ENCODE peak calls at places on chromosomes 4 and X, in six cellular contexts. One of them, this sample, is unnamed.

GRCh38 chr4:117064297-117064696 is 21.1 kb downstream of the TRAM1L1 start:
- DNase-seq in GM03348: no peak
- DNase-seq in progenitor cell of endocrine pancreas: no peak
- DNase-seq in stimulated activated CD4-positive, alpha-beta T cell treated with anti-CD3 and anti-CD28 coated beads, Interleukin-4, amount 100 ng/mL, for 24 hours: no peak
- DNase-seq in T-cell: no peak
- DNase-seq in activated CD4-positive, alpha-beta T cell treated with anti-CD3 and anti-CD28 coated beads for 36 hours: no peak
- DNase-seq in this sample: no peak

GRCh38 chr4:37628977-37629609 is 57.1 kb downstream of the RELL1 start:
- DNase-seq in GM03348: peak
- DNase-seq in T-cell: no peak
- DNase-seq in stimulated activated CD4-positive, alpha-beta T cell treated with anti-CD3 and anti-CD28 coated beads, Interleukin-4, amount 100 ng/mL, for 24 hours: no peak
- DNase-seq in progenitor cell of endocrine pancreas: no peak
- DNase-seq in activated CD4-positive, alpha-beta T cell treated with anti-CD3 and anti-CD28 coated beads for 36 hours: no peak
- DNase-seq in this sample: no peak

GRCh38 chrX:14027031-14027430 is 2.7 kb downstream of the GEMIN8 start:
- DNase-seq in GM03348: no peak
- DNase-seq in activated CD4-positive, alpha-beta T cell treated with anti-CD3 and anti-CD28 coated beads for 36 hours: peak
- DNase-seq in T-cell: peak
- DNase-seq in stimulated activated CD4-positive, alpha-beta T cell treated with anti-CD3 and anti-CD28 coated beads, Interleukin-4, amount 100 ng/mL, for 24 hours: peak
- DNase-seq in progenitor cell of endocrine pancreas: no peak
- DNase-seq in this sample: no peak

GRCh38 chr4:14177987-14178386 is 550.5 kb upstream of the BOD1L1 start:
- DNase-seq in stimulated activated CD4-positive, alpha-beta T cell treated with anti-CD3 and anti-CD28 coated beads, Interleukin-4, amount 100 ng/mL, for 24 hours: no peak
- DNase-seq in GM03348: no peak
- DNase-seq in T-cell: no peak
- DNase-seq in progenitor cell of endocrine pancreas: no peak
- DNase-seq in activated CD4-positive, alpha-beta T cell treated with anti-CD3 and anti-CD28 coated beads for 36 hours: peak
- DNase-seq in this sample: peak

GRCh38 chrX:8724176-8724757 is 7.7 kb downstream of the ANOS1 start:
- DNase-seq in stimulated activated CD4-positive, alpha-beta T cell treated with anti-CD3 and anti-CD28 coated beads, Interleukin-4, amount 100 ng/mL, for 24 hours: no peak
- DNase-seq in GM03348: no peak
- DNase-seq in T-cell: no peak
- DNase-seq in progenitor cell of endocrine pancreas: no peak
- DNase-seq in activated CD4-positive, alpha-beta T cell treated with anti-CD3 and anti-CD28 coated beads for 36 hours: peak
- DNase-seq in this sample: no peak

GRCh38 chrX:139158256-139158655 is 372.3 kb upstream of the F9 start:
- DNase-seq in stimulated activated CD4-positive, alpha-beta T cell treated with anti-CD3 and anti-CD28 coated beads, Interleukin-4, amount 100 ng/mL, for 24 hours: no peak
- DNase-seq in progenitor cell of endocrine pancreas: no peak
- DNase-seq in GM03348: no peak
- DNase-seq in activated CD4-positive, alpha-beta T cell treated with anti-CD3 and anti-CD28 coated beads for 36 hours: no peak
- DNase-seq in T-cell: no peak
- DNase-seq in this sample: no peak

GRCh38 chr4:25919676-25920075 is 5.7 kb downstream of the SMIM20 start:
- DNase-seq in stimulated activated CD4-positive, alpha-beta T cell treated with anti-CD3 and anti-CD28 coated beads, Interleukin-4, amount 100 ng/mL, for 24 hours: no peak
- DNase-seq in GM03348: no peak
- DNase-seq in activated CD4-positive, alpha-beta T cell treated with anti-CD3 and anti-CD28 coated beads for 36 hours: no peak
- DNase-seq in progenitor cell of endocrine pancreas: no peak
- DNase-seq in T-cell: no peak
- DNase-seq in this sample: no peak

GRCh38 chr4:153589703-153590595 is 94.1 kb upstream of the TLR2 start:
- DNase-seq in activated CD4-positive, alpha-beta T cell treated with anti-CD3 and anti-CD28 coated beads for 36 hours: no peak
- DNase-seq in progenitor cell of endocrine pancreas: no peak
- DNase-seq in T-cell: no peak
- DNase-seq in stimulated activated CD4-positive, alpha-beta T cell treated with anti-CD3 and anti-CD28 coated beads, Interleukin-4, amount 100 ng/mL, for 24 hours: no peak
- DNase-seq in GM03348: no peak
- DNase-seq in this sample: no peak

GRCh38 chr4:56468097-56468422 is 643 bp downstream of the SRP72 start:
- DNase-seq in activated CD4-positive, alpha-beta T cell treated with anti-CD3 and anti-CD28 coated beads for 36 hours: peak
- DNase-seq in GM03348: no peak
- DNase-seq in T-cell: peak
- DNase-seq in stimulated activated CD4-positive, alpha-beta T cell treated with anti-CD3 and anti-CD28 coated beads, Interleukin-4, amount 100 ng/mL, for 24 hours: no peak
- DNase-seq in progenitor cell of endocrine pancreas: no peak
- DNase-seq in this sample: no peak

GRCh38 chr4:165974647-165975335 is 101.8 kb downstream of the TLL1 start:
- DNase-seq in GM03348: peak
- DNase-seq in progenitor cell of endocrine pancreas: no peak
- DNase-seq in T-cell: no peak
- DNase-seq in activated CD4-positive, alpha-beta T cell treated with anti-CD3 and anti-CD28 coated beads for 36 hours: no peak
- DNase-seq in stimulated activated CD4-positive, alpha-beta T cell treated with anti-CD3 and anti-CD28 coated beads, Interleukin-4, amount 100 ng/mL, for 24 hours: no peak
- DNase-seq in this sample: no peak